ENCODE peak calls at places on chromosomes 16 and 17, in seven cellular contexts. A is Caco-2, K is psoas muscle, V is cardiac fibroblast, O is ascending aorta, E is GM23338, H is GM12865. T is an unnamed sample.

GRCh38 chr16:86073103-86073625 is 174.2 kb downstream of the IRF8 start:
- DNase-seq in H (no peak), K (no peak), E (no peak), O (no peak), A (peak), V (no peak), T (no peak)

GRCh38 chr16:21300309-21301167 is 22.4 kb upstream of the CRYM start:
- DNase-seq in V (peak), A (peak), E (peak), H (peak), K (peak), O (peak), T (peak)

GRCh38 chr17:37725601-37726146 is 19.2 kb downstream of the HNF1B start:
- DNase-seq in O (no peak), A (peak), H (no peak), E (no peak), V (no peak), K (no peak), T (no peak)

GRCh38 chr17:20157078-20157360 is 147.9 kb downstream of the SPECC1 start:
- DNase-seq in K (no peak), E (no peak), H (no peak), A (peak), O (no peak), V (no peak), T (no peak)

GRCh38 chr16:73228649-73229048 is 180.7 kb upstream of the ZFHX3 start:
- DNase-seq in K (no peak), H (no peak), V (peak), O (no peak), E (no peak), A (no peak), T (peak)

GRCh38 chr17:7133424-7133823 is 18.8 kb upstream of the ASGR2 start:
- DNase-seq in A (no peak), O (no peak), V (peak), H (peak), E (peak), K (no peak), T (no peak)

GRCh38 chr17:80803451-80804428 is 187.9 kb upstream of the CHMP6 start:
- DNase-seq in H (no peak), O (no peak), K (peak), A (peak), V (no peak), E (no peak), T (no peak)

GRCh38 chr16:30986129-30986991 is 1.4 kb downstream of the HSD3B7 start:
- DNase-seq in E (no peak), A (no peak), H (no peak), V (no peak), K (no peak), O (no peak), T (no peak)

GRCh38 chr17:45653616-45654015 is 130.5 kb upstream of the CRHR1 start:
- DNase-seq in V (no peak), E (no peak), O (no peak), H (no peak), A (no peak), K (no peak), T (no peak)

GRCh38 chr17:7833011-7833794 is 814 bp upstream of the KDM6B start:
- DNase-seq in V (no peak), K (no peak), O (no peak), H (no peak), A (no peak), E (no peak), T (no peak)

GRCh38 chr16:66294507-66294906 is 72.0 kb upstream of the CDH5 start:
- DNase-seq in O (no peak), H (no peak), E (no peak), V (no peak), A (no peak), K (no peak), T (no peak)

GRCh38 chr16:79154081-79154480 is 446.5 kb downstream of the MAF start:
- DNase-seq in O (no peak), V (no peak), E (no peak), A (no peak), K (no peak), H (no peak), T (no peak)

GRCh38 chr17:15479697-15480096 is 12.3 kb upstream of the CDRT4 start:
- DNase-seq in A (no peak), O (no peak), V (peak), H (no peak), K (no peak), E (no peak), T (peak)

GRCh38 chr16:55645986-55646385 is 9.8 kb upstream of the SLC6A2 start:
- DNase-seq in A (no peak), V (no peak), H (no peak), E (no peak), K (no peak), O (no peak), T (no peak)

GRCh38 chr17:79923974-79924638 is 84.9 kb upstream of the CBX4 start:
- DNase-seq in H (peak), V (peak), K (no peak), O (no peak), E (peak), A (peak), T (peak)

GRCh38 chr17:73401911-73402310 is 90.1 kb upstream of the CDC42EP4 start:
- DNase-seq in H (peak), O (no peak), A (no peak), V (peak), E (peak), K (peak), T (peak)

GRCh38 chr17:4310349-4311060 is 46.7 kb upstream of the ANKFY1 start:
- DNase-seq in E (peak), A (peak), O (no peak), V (peak), H (no peak), K (no peak), T (peak)

GRCh38 chr17:47987240-47987835 is 16.4 kb downstream of the CDK5RAP3 start:
- DNase-seq in E (peak), V (no peak), K (no peak), H (no peak), O (no peak), A (no peak), T (no peak)

GRCh38 chr16:660459-661183 is 7.3 kb upstream of the RHOT2 start:
- DNase-seq in O (no peak), H (peak), V (peak), E (peak), A (no peak), K (peak), T (peak)

GRCh38 chr17:28575126-28575795 is 1.4 kb downstream of the ALDOC start:
- DNase-seq in A (no peak), H (no peak), E (peak), O (no peak), V (peak), K (no peak), T (no peak)

GRCh38 chr17:50848039-50848438 is 12.7 kb downstream of the WFIKKN2 start:
- DNase-seq in K (no peak), A (peak), O (no peak), H (no peak), V (no peak), E (no peak), T (no peak)

GRCh38 chr16:50399411-50399810 is 30.6 kb upstream of the BRD7 start:
- DNase-seq in A (no peak), K (no peak), H (no peak), E (no peak), V (no peak), O (no peak), T (no peak)

GRCh38 chr16:79419148-79419547 is 181.4 kb downstream of the MAF start:
- DNase-seq in O (no peak), V (no peak), A (no peak), E (no peak), K (no peak), H (no peak), T (no peak)

GRCh38 chr16:71846443-71846842 is 667 bp downstream of the ATXN1L start:
- DNase-seq in V (peak), O (no peak), K (no peak), E (peak), A (no peak), H (peak), T (no peak)

GRCh38 chr17:2982854-2983636 is 80.4 kb downstream of the OR1D5 start:
- DNase-seq in O (no peak), E (no peak), K (peak), V (peak), A (no peak), H (no peak), T (peak)

GRCh38 chr16:66705790-66706505 is 9.4 kb upstream of the CMTM4 start:
- DNase-seq in E (no peak), H (no peak), A (no peak), O (peak), V (peak), K (peak), T (peak)

GRCh38 chr16:12971216-12971615 is 69.8 kb downstream of the SHISA9 start:
- DNase-seq in V (no peak), H (no peak), E (no peak), A (no peak), O (no peak), K (no peak), T (no peak)

GRCh38 chr17:10557422-10557821 is 8.0 kb upstream of the MYH2 start:
- DNase-seq in K (no peak), H (no peak), V (peak), A (no peak), E (no peak), O (no peak), T (peak)

GRCh38 chr16:46607529-46607928 is 13.7 kb downstream of the SHCBP1 start:
- DNase-seq in H (peak), V (peak), O (no peak), A (no peak), E (peak), K (no peak), T (peak)

GRCh38 chr16:87860553-87861299 is 8.6 kb downstream of the SLC7A5 start:
- DNase-seq in A (no peak), V (peak), E (no peak), H (peak), K (peak), O (no peak), T (peak)

GRCh38 chr16:21100447-21100846 is 50.2 kb downstream of the DNAH3 start:
- DNase-seq in V (peak), O (no peak), A (no peak), E (no peak), K (no peak), H (no peak), T (peak)

GRCh38 chr16:85984947-85985451 is 86.0 kb downstream of the IRF8 start:
- DNase-seq in V (no peak), K (no peak), E (no peak), O (no peak), A (no peak), H (peak), T (no peak)

GRCh38 chr17:57607553-57608120 is 137.5 kb downstream of the CCDC182 start:
- DNase-seq in A (no peak), E (no peak), K (peak), O (no peak), H (no peak), V (no peak), T (no peak)

GRCh38 chr17:78375401-78376079 is 2.9 kb upstream of the PGS1 start:
- DNase-seq in A (no peak), K (no peak), E (no peak), O (peak), V (peak), H (no peak), T (peak)

GRCh38 chr16:8094696-8095095 is 495.6 kb downstream of the TMEM114 start:
- DNase-seq in V (no peak), A (no peak), K (no peak), O (no peak), E (no peak), H (no peak), T (no peak)
- TF ChIP-seq CTCF in V (no peak), A (no peak), K (no peak), O (no peak), E (no peak), H (no peak), T (no peak)

DNA sequence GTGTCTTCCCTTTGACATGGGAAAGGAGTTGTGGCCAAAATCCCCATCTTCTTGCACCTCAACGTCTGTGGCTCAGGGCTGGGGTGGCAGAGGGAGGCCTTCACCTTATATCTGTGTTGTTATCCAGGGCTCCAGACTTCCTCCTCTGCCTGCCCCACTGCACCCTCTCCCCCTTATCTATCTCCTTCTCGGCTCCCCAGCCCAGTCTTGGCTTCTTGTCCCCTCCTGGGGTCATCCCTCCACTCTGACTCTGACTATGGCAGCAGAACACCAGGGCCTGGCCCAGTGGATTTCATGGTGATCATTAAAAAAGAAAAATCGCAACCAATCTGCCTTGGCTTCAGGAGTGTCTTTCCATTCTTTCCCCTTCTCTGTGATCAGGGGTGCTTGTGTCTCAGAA is 906 bp upstream of the MRM1 start:
- DNase-seq in O (no peak), K (no peak), A (no peak), H (no peak), E (no peak), V (no peak), T (no peak)
- H3K4me3 ChIP-seq in O (peak), K (peak), A (peak), H (peak), E (peak), V (no peak), T (peak)

DNA sequence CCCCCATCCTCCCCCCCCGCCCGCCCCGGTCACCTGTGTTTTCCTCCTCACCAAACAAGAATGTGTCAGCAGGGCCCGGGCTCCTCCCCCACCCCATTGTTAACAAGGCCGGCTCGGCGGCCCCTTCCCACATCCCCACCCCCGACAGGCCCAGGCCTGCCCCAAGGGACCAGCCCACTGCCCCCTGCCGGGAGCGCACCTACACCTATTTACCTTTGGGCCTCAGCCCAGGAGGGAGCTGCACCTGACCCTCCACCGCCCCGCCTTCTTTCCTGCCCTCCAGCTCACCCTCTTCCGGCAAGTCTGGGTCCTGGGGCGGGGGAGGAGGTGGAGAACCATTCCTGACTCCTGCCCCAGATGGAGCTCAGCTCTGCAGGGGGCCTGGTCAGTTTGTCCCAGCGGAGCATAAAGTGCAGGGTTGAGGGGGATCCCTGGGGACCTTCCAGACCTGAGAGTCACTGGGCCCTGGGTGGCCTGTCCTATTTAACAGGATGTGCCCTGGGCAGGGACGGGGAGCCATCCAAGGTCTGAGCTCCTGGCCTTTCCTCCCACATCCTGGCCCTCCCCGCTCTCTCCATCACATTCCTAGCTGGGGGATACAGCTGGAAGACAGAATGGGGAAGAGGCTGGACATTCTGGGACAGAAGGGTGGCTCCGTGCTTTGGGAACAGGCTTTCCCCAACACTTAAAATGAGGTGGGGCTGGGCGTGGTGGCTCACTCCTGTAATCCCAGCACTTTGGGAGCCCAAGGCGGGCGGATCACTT is 8.3 kb downstream of the FOXJ1 start:
- DNase-seq in A (peak), V (no peak), K (no peak), E (peak), H (no peak), O (no peak), T (no peak)
- TF ChIP-seq CTCF in A (peak), V (no peak), K (no peak), E (no peak), H (no peak), O (no peak), T (no peak)

GRCh38 chr16:81408409-81408950 is 36.1 kb upstream of the CMIP start:
- DNase-seq in H (no peak), V (no peak), K (no peak), O (no peak), E (no peak), A (no peak), T (no peak)
- H3K4me3 ChIP-seq in H (no peak), V (no peak), K (no peak), O (no peak), E (no peak), A (no peak), T (no peak)

DNA sequence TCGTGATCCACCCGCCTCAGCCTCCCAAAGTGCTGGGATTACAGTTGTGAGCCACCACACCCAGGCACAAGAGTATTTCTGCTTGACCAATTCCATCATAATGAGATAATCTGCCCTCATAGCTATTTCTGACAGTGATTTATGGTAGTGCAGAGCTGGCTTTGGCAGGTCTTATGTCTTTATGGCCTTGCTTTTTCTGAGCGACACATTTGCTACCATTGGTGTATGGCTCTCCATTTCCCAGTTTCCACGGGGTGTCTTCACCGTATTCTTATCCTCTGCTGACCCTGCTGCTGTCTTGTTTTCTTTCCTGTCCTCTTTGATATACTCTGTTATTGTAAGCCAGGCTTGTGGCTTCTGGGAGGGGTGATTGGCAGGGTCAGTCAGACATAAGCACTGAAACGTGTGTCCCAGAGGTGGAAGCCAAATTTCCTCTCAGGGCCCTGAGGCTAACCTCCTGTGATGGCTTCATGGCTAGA is 161.1 kb upstream of the TBX2 start:
- DNase-seq in K (no peak), E (no peak), O (no peak), A (no peak), V (no peak), H (no peak), T (no peak)
- TF ChIP-seq CTCF in K (no peak), E (no peak), O (no peak), A (no peak), V (no peak), H (no peak), T (no peak)

GRCh38 chr16:68469728-68470460 is 21.6 kb upstream of the SMPD3 start:
- DNase-seq in K (no peak), E (no peak), O (no peak), V (no peak), H (no peak), A (no peak), T (no peak)
- H3K4me3 ChIP-seq in K (peak), E (no peak), O (peak), V (no peak), H (peak), A (no peak), T (peak)

T was measured in fibroblast of pulmonary artery.